ENCODE peak calls at places on chromosomes 6 and 20, in ten cellular contexts. D, I, V, C, X, K, P, W, B and F are unnamed samples.

GRCh38 chr20:11676618-11677289 is 240.9 kb upstream of the BTBD3 start:
- DNase-seq in D (no peak), I (no peak), V (peak), C (peak), X (no peak), K (peak), P (no peak), W (peak), B (peak), F (peak)

GRCh38 chr6:9360881-9361280 is 925.5 kb upstream of the SLC35B3 start:
- DNase-seq in D (no peak), I (no peak), V (no peak), C (no peak), X (no peak), K (no peak), P (no peak), W (no peak), B (no peak), F (no peak)

GRCh38 chr6:142680308-142680707 is 264.7 kb downstream of the HIVEP2 start:
- DNase-seq in D (no peak), I (no peak), V (no peak), C (no peak), X (no peak), K (no peak), P (peak), W (no peak), B (no peak), F (no peak)

GRCh38 chr20:11511816-11512215 is 405.9 kb upstream of the BTBD3 start:
- DNase-seq in D (no peak), I (no peak), V (no peak), C (no peak), X (no peak), K (no peak), P (no peak), W (no peak), B (no peak), F (no peak)

GRCh38 chr6:40356242-40356910 is 230.8 kb downstream of the LRFN2 start:
- DNase-seq in D (no peak), I (no peak), V (peak), C (no peak), X (no peak), K (no peak), P (no peak), W (no peak), B (no peak), F (no peak)

GRCh38 chr6:37696220-37696840 is 1.4 kb downstream of the MDGA1 start:
- DNase-seq in D (no peak), I (no peak), V (peak), C (no peak), X (peak), K (no peak), P (no peak), W (peak), B (no peak), F (peak)

GRCh38 chr6:43172127-43173007 is 1.3 kb downstream of the SRF start:
- DNase-seq in D (no peak), I (peak), V (peak), C (peak), X (peak), K (peak), P (peak), W (peak), B (peak), F (peak)

GRCh38 chr20:59525500-59526241 is 78.7 kb upstream of the PHACTR3 start:
- DNase-seq in D (no peak), I (peak), V (no peak), C (peak), X (no peak), K (peak), P (no peak), W (peak), B (peak), F (peak)